ENCODE peak calls at places on chromosomes 1 and 21, in ten cellular contexts. One of them, this sample, is unnamed.

GRCh38 chr1:108009603-108010195 is 44.7 kb upstream of the VAV3 start:
- DNase-seq in A549: no peak
- DNase-seq in ovary: no peak
- DNase-seq in HepG2: no peak
- DNase-seq in GM12878: no peak
- DNase-seq in tibial nerve: no peak
- DNase-seq in transverse colon: no peak
- DNase-seq in H1: no peak
- DNase-seq in K562: no peak
- DNase-seq in stomach: no peak
- DNase-seq in this sample: no peak

GRCh38 chr1:87134625-87135024 is 194.1 kb upstream of the LMO4 start:
- DNase-seq in A549: no peak
- DNase-seq in ovary: no peak
- DNase-seq in HepG2: no peak
- DNase-seq in GM12878: no peak
- DNase-seq in tibial nerve: no peak
- DNase-seq in transverse colon: no peak
- DNase-seq in H1: no peak
- DNase-seq in K562: no peak
- DNase-seq in stomach: no peak
- DNase-seq in this sample: no peak

GRCh38 chr1:240149488-240150094 is 57.9 kb downstream of the FMN2 start:
- DNase-seq in A549: peak; percentile 22
- DNase-seq in ovary: no peak
- DNase-seq in HepG2: peak; percentile 17
- DNase-seq in GM12878: no peak
- DNase-seq in tibial nerve: peak; percentile 29
- DNase-seq in transverse colon: no peak
- DNase-seq in H1: no peak
- DNase-seq in K562: peak; percentile 31
- DNase-seq in stomach: no peak
- DNase-seq in this sample: no peak

GRCh38 chr1:154729031-154729442 is 121.1 kb upstream of the ADAR start:
- DNase-seq in A549: no peak
- DNase-seq in ovary: no peak
- DNase-seq in HepG2: peak; percentile 6
- DNase-seq in GM12878: no peak
- DNase-seq in tibial nerve: no peak
- DNase-seq in transverse colon: no peak
- DNase-seq in H1: no peak
- DNase-seq in K562: no peak
- DNase-seq in stomach: no peak
- DNase-seq in this sample: no peak

GRCh38 chr1:27648602-27649305 is 13.8 kb upstream of the FGR start:
- DNase-seq in A549: no peak
- DNase-seq in ovary: no peak
- DNase-seq in HepG2: no peak
- DNase-seq in GM12878: no peak
- DNase-seq in tibial nerve: no peak
- DNase-seq in transverse colon: no peak
- DNase-seq in H1: no peak
- DNase-seq in K562: no peak
- DNase-seq in stomach: no peak
- DNase-seq in this sample: no peak

GRCh38 chr1:36085686-36086526 is 2.0 kb downstream of the TEKT2 start:
- DNase-seq in A549: no peak
- DNase-seq in ovary: no peak
- DNase-seq in HepG2: no peak
- DNase-seq in GM12878: no peak
- DNase-seq in tibial nerve: no peak
- DNase-seq in transverse colon: no peak
- DNase-seq in H1: peak; percentile 39
- DNase-seq in K562: no peak
- DNase-seq in stomach: peak; percentile 18
- DNase-seq in this sample: no peak

GRCh38 chr21:21018841-21019240 is 20.6 kb downstream of the NCAM2 start:
- DNase-seq in A549: no peak
- DNase-seq in ovary: no peak
- DNase-seq in HepG2: no peak
- DNase-seq in GM12878: no peak
- DNase-seq in tibial nerve: no peak
- DNase-seq in transverse colon: no peak
- DNase-seq in H1: no peak
- DNase-seq in K562: no peak
- DNase-seq in stomach: no peak
- DNase-seq in this sample: no peak

GRCh38 chr1:174159253-174160108 is at the start of gene RABGAP1L:
- DNase-seq in A549: peak; percentile 83
- DNase-seq in ovary: peak; percentile 95
- DNase-seq in HepG2: peak; percentile 84
- DNase-seq in GM12878: peak; percentile 55
- DNase-seq in tibial nerve: peak; percentile 87
- DNase-seq in transverse colon: peak; percentile 96
- DNase-seq in H1: peak; percentile 90
- DNase-seq in K562: peak; percentile 97
- DNase-seq in stomach: peak; percentile 95
- DNase-seq in this sample: peak; percentile 96

GRCh38 chr1:244665771-244666217 is 12.9 kb downstream of the DESI2 start:
- DNase-seq in A549: no peak
- DNase-seq in ovary: no peak
- DNase-seq in HepG2: no peak
- DNase-seq in GM12878: no peak
- DNase-seq in tibial nerve: no peak
- DNase-seq in transverse colon: no peak
- DNase-seq in H1: no peak
- DNase-seq in K562: no peak
- DNase-seq in stomach: no peak
- DNase-seq in this sample: no peak

GRCh38 chr1:116826818-116827606 is 72.8 kb downstream of the CD2 start:
- DNase-seq in A549: no peak
- DNase-seq in ovary: no peak
- DNase-seq in HepG2: peak; percentile 7
- DNase-seq in GM12878: peak; percentile 97
- DNase-seq in tibial nerve: no peak
- DNase-seq in transverse colon: no peak
- DNase-seq in H1: no peak
- DNase-seq in K562: peak; percentile 79
- DNase-seq in stomach: no peak
- DNase-seq in this sample: no peak

DNA sequence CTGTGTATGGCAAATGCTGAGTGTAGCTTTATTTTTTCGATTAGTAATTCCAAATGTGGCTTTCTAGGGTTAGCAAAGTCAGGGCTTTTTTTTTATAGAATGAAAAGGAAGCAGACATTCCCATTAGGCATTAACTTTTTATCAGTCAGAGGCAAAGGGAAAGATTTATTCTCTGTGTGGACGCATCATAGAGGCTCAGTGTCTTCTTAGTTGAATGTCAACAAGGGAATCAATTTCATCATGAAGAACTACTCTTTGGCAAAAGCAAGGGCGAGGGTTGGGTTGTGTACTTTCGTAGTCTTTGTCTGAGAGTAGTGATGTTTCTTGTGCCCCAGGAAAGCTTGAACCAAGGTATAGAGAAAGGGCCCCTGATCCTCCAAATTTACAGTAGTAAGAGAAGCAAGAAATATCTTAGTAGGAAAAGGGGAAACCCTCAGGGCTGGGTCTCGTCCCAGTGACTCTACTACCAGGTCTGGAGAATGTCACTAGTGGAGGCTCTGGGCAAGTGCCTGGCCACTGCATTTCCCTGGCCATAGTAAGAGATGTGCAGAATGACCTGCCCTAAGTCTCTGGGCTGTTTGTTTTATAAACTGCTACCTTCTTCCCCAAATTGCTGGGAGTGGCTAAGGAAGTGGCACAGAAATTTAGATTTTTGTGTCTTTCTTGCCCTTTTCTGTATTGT is 30.0 kb upstream of the MACF1 start:
- DNase-seq in A549: no peak
- DNase-seq in ovary: no peak
- DNase-seq in HepG2: no peak
- DNase-seq in GM12878: no peak
- DNase-seq in tibial nerve: no peak
- DNase-seq in transverse colon: no peak
- DNase-seq in H1: no peak
- DNase-seq in K562: no peak
- DNase-seq in stomach: no peak
- DNase-seq in this sample: no peak
- H3K27ac ChIP-seq in A549: peak overlapping the region; percentile 78
- H3K27ac ChIP-seq in ovary: peak overlapping the region; percentile 43
- H3K27ac ChIP-seq in HepG2: peak overlapping the region; percentile 24
- H3K27ac ChIP-seq in GM12878: no peak overlapping the region
- H3K27ac ChIP-seq in tibial nerve: no peak overlapping the region
- H3K27ac ChIP-seq in transverse colon: peak overlapping the region; percentile 67
- H3K27ac ChIP-seq in H1: no peak overlapping the region
- H3K27ac ChIP-seq in K562: no peak overlapping the region
- H3K27ac ChIP-seq in stomach: peak overlapping the region; percentile 73
- H3K27ac ChIP-seq in this sample: peak overlapping the region; percentile 46

DNA sequence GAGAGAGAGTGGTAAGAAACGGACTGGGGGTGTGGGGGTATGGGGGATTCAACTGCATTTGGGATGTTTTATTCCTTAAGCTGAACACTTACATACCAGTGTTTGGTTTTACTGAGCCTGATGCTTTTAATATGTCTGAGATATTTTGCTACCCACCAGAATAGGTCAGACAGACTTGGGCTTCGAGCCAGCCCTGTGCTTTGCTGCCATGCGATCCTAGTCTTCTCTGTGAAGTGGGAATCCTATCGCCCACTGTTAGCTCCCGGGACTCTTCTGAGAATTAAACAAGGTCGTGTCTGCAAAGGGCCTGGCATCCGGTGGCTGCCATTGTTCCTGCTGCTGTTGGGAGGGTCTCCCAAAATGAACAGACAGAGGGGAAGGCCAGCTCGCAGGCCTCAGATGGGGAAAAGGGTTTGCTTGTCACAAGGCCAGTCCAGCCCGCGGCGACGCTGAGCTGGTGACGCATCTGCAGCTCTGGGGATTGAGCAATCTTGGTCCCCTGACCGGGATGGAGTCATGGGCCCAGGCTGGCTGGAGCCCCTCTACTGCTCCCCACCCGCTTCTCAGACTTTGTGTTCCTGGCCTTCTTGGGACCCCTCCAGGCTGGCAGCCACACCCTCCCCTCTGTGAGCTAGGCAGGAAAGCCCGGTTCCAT is 26.9 kb upstream of the ECE1 start:
- DNase-seq in A549: no peak
- DNase-seq in ovary: peak; percentile 84
- DNase-seq in HepG2: no peak
- DNase-seq in GM12878: no peak
- DNase-seq in tibial nerve: peak; percentile 80
- DNase-seq in transverse colon: peak; percentile 66
- DNase-seq in H1: no peak
- DNase-seq in K562: no peak
- DNase-seq in stomach: peak; percentile 61
- DNase-seq in this sample: peak; percentile 95
- TF ChIP-seq EP300 in A549: no peak
- TF ChIP-seq EP300 in ovary: peak; percentile 92
- TF ChIP-seq EP300 in HepG2: no peak
- TF ChIP-seq EP300 in GM12878: no peak
- TF ChIP-seq EP300 in tibial nerve: peak; percentile 98
- TF ChIP-seq EP300 in transverse colon: peak; percentile 19
- TF ChIP-seq EP300 in H1: no peak
- TF ChIP-seq EP300 in K562: no peak
- TF ChIP-seq EP300 in stomach: peak; percentile 77
- TF ChIP-seq EP300 in this sample: no peak

GRCh38 chr1:192918259-192918658 is 109.4 kb downstream of the RGS2 start:
- DNase-seq in A549: no peak
- DNase-seq in ovary: no peak
- DNase-seq in HepG2: no peak
- DNase-seq in GM12878: no peak
- DNase-seq in tibial nerve: no peak
- DNase-seq in transverse colon: no peak
- DNase-seq in H1: no peak
- DNase-seq in K562: no peak
- DNase-seq in stomach: no peak
- DNase-seq in this sample: no peak
- H3K27ac ChIP-seq in A549: no peak overlapping the region
- H3K27ac ChIP-seq in ovary: no peak overlapping the region
- H3K27ac ChIP-seq in HepG2: no peak overlapping the region
- H3K27ac ChIP-seq in GM12878: no peak overlapping the region
- H3K27ac ChIP-seq in tibial nerve: no peak overlapping the region
- H3K27ac ChIP-seq in transverse colon: no peak overlapping the region
- H3K27ac ChIP-seq in H1: no peak overlapping the region
- H3K27ac ChIP-seq in K562: no peak overlapping the region
- H3K27ac ChIP-seq in stomach: no peak overlapping the region
- H3K27ac ChIP-seq in this sample: no peak overlapping the region

GRCh38 chr1:31931241-31932225 is 6.6 kb downstream of the PTP4A2 start:
- DNase-seq in A549: no peak
- DNase-seq in ovary: no peak
- DNase-seq in HepG2: no peak
- DNase-seq in GM12878: no peak
- DNase-seq in tibial nerve: no peak
- DNase-seq in transverse colon: no peak
- DNase-seq in H1: no peak
- DNase-seq in K562: no peak
- DNase-seq in stomach: no peak
- DNase-seq in this sample: no peak
- TF ChIP-seq EP300 in A549: no peak
- TF ChIP-seq EP300 in ovary: no peak
- TF ChIP-seq EP300 in HepG2: no peak
- TF ChIP-seq EP300 in GM12878: no peak
- TF ChIP-seq EP300 in tibial nerve: no peak
- TF ChIP-seq EP300 in transverse colon: no peak
- TF ChIP-seq EP300 in H1: no peak
- TF ChIP-seq EP300 in K562: peak; percentile 42
- TF ChIP-seq EP300 in stomach: no peak
- TF ChIP-seq EP300 in this sample: no peak

DNA sequence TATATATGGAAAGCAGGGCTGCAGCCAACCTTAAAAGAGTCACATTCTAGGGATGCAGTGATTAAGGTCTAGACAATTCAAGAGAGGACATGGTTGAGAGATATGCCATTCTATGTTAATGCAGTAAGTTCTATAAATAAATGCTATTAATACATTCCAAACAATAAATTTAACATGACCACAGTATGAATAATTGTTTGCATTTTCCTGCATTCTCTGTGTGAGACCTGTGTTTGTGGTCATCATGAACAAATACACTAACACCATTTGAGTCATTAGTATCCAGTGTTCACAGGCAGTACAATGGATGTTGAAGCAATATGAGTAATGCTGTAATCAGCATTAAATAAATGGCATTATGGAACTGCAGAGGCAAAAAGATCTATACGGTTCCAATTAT is 5.5 kb upstream of the ZRANB2 start:
- DNase-seq in A549: no peak
- DNase-seq in ovary: no peak
- DNase-seq in HepG2: no peak
- DNase-seq in GM12878: no peak
- DNase-seq in tibial nerve: no peak
- DNase-seq in transverse colon: no peak
- DNase-seq in H1: no peak
- DNase-seq in K562: no peak
- DNase-seq in stomach: no peak
- DNase-seq in this sample: no peak
- H3K27ac ChIP-seq in A549: no peak overlapping the region
- H3K27ac ChIP-seq in ovary: no peak overlapping the region
- H3K27ac ChIP-seq in HepG2: no peak overlapping the region
- H3K27ac ChIP-seq in GM12878: no peak overlapping the region
- H3K27ac ChIP-seq in tibial nerve: no peak overlapping the region
- H3K27ac ChIP-seq in transverse colon: no peak overlapping the region
- H3K27ac ChIP-seq in H1: no peak overlapping the region
- H3K27ac ChIP-seq in K562: no peak overlapping the region
- H3K27ac ChIP-seq in stomach: no peak overlapping the region
- H3K27ac ChIP-seq in this sample: no peak overlapping the region

GRCh38 chr1:81118550-81118949 is 682.2 kb upstream of the ADGRL2 start:
- DNase-seq in A549: no peak
- DNase-seq in ovary: no peak
- DNase-seq in HepG2: no peak
- DNase-seq in GM12878: no peak
- DNase-seq in tibial nerve: no peak
- DNase-seq in transverse colon: no peak
- DNase-seq in H1: no peak
- DNase-seq in K562: no peak
- DNase-seq in stomach: no peak
- DNase-seq in this sample: no peak
- TF ChIP-seq EP300 in A549: no peak
- TF ChIP-seq EP300 in ovary: no peak
- TF ChIP-seq EP300 in HepG2: no peak
- TF ChIP-seq EP300 in GM12878: no peak
- TF ChIP-seq EP300 in tibial nerve: no peak
- TF ChIP-seq EP300 in transverse colon: no peak
- TF ChIP-seq EP300 in H1: no peak
- TF ChIP-seq EP300 in K562: no peak
- TF ChIP-seq EP300 in stomach: no peak
- TF ChIP-seq EP300 in this sample: no peak

This sample was measured in suprapubic skin.